ENCODE peak calls at places on chromosomes 2 and 18, in four cellular contexts. U, L, K and X are unnamed samples. For H3K4me1, the result is how much of the 10 kb centered on the place peaks cover.

GRCh38 chr18:3450358-3451107 is 561 bp downstream of the TGIF1 start:
- DNase-seq in U (no peak), L (peak), K (peak), X (peak)

GRCh38 chr2:64166637-64167420 is 22.6 kb upstream of the PELI1 start:
- DNase-seq in U (no peak), L (no peak), K (no peak), X (no peak)

GRCh38 chr2:157246212-157247067 is 11.1 kb upstream of the GALNT5 start:
- DNase-seq in U (no peak), L (no peak), K (no peak), X (no peak)

GRCh38 chr2:175892046-175892445 is 110.0 kb downstream of the LNPK start:
- DNase-seq in U (no peak), L (no peak), K (no peak), X (no peak)

GRCh38 chr2:128325665-128326181 is 7.1 kb upstream of the HS6ST1 start:
- DNase-seq in U (no peak), L (peak), K (no peak), X (peak)

GRCh38 chr18:56661414-56662101 is 10.4 kb downstream of the WDR7 start:
- DNase-seq in U (no peak), L (no peak), K (no peak), X (no peak)

GRCh38 chr2:38128653-38129052 is 52.7 kb upstream of the CYP1B1 start:
- DNase-seq in U (no peak), L (no peak), K (no peak), X (peak)

GRCh38 chr18:13217971-13218375 is 587 bp upstream of the LDLRAD4 start:
- DNase-seq in U (no peak), L (peak), K (peak), X (no peak)

GRCh38 chr18:8936646-8937045 is 165.9 kb upstream of the NDUFV2 start:
- DNase-seq in U (no peak), L (no peak), K (no peak), X (no peak)

GRCh38 chr2:177551989-177552413 is 159.4 kb downstream of the AGPS start:
- DNase-seq in U (no peak), L (peak), K (peak), X (no peak)

GRCh38 chr2:235005603-235006259 is 53.9 kb downstream of the SH3BP4 start:
- DNase-seq in U (no peak), L (peak), K (peak), X (peak)

GRCh38 chr2:164109006-164109405 is 373.2 kb upstream of the FIGN start:
- DNase-seq in U (no peak), L (no peak), K (no peak), X (no peak)

GRCh38 chr2:85734015-85734414 is 19.8 kb upstream of the ATOH8 start:
- DNase-seq in U (no peak), L (peak), K (peak), X (no peak)
- TF ChIP-seq CTCF in U (no peak), L (no peak), K (no peak), X (no peak)

DNA sequence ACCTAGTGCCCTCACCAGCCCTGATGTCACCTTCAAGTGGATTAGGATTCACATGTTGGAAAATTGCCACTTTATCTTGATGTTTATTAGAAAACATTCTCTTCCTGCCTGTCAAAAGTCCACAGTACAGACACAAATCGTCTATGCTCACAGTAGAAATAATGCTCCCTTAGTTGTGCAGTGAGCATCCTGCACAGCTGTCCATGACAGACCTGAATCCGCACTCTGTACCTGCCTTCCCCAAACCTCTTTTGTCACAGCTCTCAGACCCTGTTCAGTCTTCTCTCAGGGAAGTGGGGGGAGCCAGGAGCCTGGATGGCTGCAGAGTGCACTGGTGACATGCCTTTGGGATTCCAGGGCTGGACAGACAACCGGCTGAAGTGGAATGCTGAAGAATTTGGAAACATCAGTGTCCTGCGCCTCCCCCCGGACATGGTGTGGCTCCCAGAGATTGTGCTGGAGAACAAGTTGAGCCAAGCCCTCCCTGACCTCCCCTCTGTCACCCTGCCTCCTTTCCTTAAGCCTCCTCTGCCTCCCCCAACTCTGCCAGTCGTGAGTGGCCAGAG is 2.0 kb downstream of the CHRND start:
- DNase-seq in U (no peak), L (no peak), K (peak), X (no peak)
- H3K4me1 ChIP-seq in U (under half), L (under half), K (under half), X (under half)

DNA sequence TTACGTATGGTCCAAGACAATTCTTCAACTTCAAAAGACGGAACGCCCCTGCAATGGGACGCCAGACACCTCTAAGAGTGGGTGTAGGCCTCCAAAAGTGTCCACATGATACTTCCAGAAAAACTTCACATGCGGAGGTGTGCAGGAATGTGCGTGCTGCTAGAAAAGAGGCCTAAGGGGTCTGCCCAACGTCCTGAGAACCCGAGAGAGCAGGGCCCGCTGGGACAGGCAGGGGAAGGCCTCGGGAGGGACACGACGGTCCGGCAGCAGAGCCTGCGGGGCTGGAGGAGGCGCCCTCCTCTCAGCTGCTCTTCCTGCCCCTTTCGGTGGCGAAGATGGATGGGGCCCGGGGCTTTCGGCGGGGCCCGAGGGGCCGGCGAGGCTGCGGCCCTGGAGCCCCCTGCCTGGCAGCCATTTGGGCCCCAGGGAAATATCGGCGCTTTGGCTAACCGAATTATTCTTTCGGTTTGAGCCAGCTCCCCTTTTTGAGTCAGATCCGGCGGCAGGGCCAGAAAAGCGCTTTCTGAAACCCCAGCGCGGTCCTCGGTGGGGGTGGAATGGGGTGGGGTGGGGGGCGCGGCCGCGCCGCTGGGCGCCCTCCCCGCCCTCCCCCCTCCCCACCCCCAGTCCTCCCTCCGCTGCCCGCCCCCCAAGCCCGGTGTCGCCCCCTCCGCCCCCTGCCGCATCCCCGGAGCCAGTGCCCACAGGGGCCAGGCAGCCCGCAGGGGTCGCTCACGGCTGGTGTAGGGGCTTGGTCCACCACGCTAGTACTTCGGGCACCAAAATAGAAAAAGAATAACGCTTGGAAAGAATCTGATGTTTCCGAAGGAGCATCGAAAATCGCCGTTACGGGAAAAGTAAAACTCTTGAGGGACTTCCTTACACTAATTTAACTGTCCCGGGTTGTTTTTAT is 9.2 kb upstream of the ARID5A start:
- DNase-seq in U (peak), L (peak), K (peak), X (peak)
- TF ChIP-seq CTCF in U (no peak), L (peak), K (peak), X (peak)

GRCh38 chr2:47519604-47520301 is 116.8 kb downstream of the MSH2 start:
- DNase-seq in U (no peak), L (no peak), K (no peak), X (no peak)

GRCh38 chr2:47520302-47520630 is 117.3 kb downstream of the MSH2 start:
- DNase-seq in U (no peak), L (no peak), K (no peak), X (no peak)

GRCh38 chr2:47519147-47519537 is 116.2 kb downstream of the MSH2 start:
- DNase-seq in U (no peak), L (no peak), K (no peak), X (no peak)

GRCh38 chr2:47520825-47521665 is 118.1 kb downstream of the MSH2 start:
- DNase-seq in U (peak), L (peak), K (peak), X (no peak)

DNA sequence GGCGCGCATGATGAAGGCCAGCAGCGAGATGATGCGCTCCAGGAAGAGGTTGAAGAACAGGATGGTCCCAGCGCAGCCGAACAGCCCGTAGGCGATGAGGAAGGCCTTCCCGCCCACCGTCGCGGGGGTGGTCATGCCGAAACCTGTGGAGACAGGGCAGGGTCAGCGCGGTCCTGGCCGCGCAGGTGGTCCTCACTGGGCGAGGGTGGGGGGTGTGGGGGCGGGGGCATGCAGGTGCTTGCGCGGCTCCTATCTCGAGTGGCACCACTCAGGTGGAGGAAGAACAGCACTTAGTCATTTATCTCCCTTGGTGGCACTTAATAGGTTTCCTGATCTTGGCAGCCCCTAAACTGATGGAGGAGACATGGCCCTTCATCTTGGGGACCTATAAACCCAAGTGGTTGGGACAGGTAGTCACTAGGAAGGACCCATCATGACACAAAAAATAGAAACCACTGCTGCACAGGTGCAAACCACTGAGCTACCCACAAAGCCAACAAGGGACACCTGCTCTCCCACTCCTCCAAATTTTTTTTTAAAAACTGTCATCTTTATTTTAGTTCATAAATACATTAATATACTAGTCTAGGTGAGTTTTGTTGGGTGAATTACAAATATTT is 118.8 kb downstream of the MSH2 start:
- DNase-seq in U (no peak), L (no peak), K (no peak), X (no peak)
- H3K4me1 ChIP-seq in U (under half), L (under half), K (under half), X (under half)

GRCh38 chr2:71298914-71299313 is 32.7 kb upstream of the ZNF638 start:
- DNase-seq in U (no peak), L (no peak), K (no peak), X (no peak)

GRCh38 chr2:71299507-71299906 is 32.1 kb upstream of the ZNF638 start:
- DNase-seq in U (no peak), L (no peak), K (no peak), X (no peak)

GRCh38 chr2:71306762-71307161 is 24.8 kb upstream of the ZNF638 start:
- DNase-seq in U (no peak), L (no peak), K (no peak), X (no peak)

DNA sequence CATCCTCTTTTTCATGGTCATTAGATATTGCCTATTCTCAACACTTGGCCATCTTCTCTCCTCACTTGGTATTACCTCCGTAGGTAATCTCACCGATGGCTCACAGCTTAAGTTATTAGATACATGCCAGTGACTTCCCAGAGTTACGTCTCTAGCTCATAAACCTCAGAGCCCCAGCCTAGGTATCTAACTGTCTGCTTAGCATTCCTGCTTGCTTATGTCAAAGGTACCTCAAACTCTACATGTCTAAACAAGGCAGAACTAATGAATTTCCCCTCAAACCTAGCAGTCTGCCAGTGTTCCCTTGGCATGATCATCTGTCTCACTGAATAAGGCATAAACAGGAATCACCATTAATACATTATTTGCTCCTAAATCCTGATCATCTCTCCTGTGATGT is 27.7 kb upstream of the ZNF638 start:
- DNase-seq in U (no peak), L (no peak), K (no peak), X (no peak)
- TF ChIP-seq CTCF in U (no peak), L (no peak), K (no peak), X (no peak)

DNA sequence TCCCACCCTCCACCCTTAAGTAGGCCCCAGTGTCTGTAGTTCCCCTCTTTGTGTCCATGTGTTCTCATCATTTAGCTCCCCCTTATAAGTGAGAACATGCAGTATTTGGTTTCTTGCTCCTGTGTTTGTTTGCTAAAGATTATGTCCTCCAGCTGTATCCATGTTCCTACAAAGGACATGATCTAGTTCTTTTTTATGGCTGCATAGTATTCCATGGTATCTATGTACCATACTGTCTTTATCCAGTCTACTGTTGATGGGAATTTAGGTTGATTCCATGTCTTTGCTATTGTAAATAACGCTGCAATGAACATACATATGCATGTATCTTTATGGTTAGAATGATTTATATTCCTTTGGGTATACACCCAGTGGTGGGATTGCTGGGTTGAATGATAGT is 150.1 kb upstream of the PGAP1 start:
- DNase-seq in U (no peak), L (no peak), K (no peak), X (no peak)
- H3K4me1 ChIP-seq in U (under half), L (under half), K (under half), X (under half)

GRCh38 chr2:126784636-126785035 is 114.1 kb upstream of the TEX51 start:
- DNase-seq in U (no peak), L (no peak), K (no peak), X (no peak)
- TF ChIP-seq CTCF in U (no peak), L (no peak), K (no peak), X (no peak)